ENCODE peak calls at places on chromosome 1, in five cellular contexts. I is upper lobe of left lung, T is fibroblast of the aortic adventitia, V is left ventricle myocardium inferior, A is tibial nerve. E is an unnamed sample.

GRCh38 chr1:6880951-6881690 is 95.9 kb downstream of the CAMTA1 start:
- DNase-seq in I (no peak), T (no peak), V (no peak), A (no peak), E (no peak)

GRCh38 chr1:3657578-3658230 is 5.4 kb downstream of the TP73 start:
- DNase-seq in I (peak; percentile 77), T (no peak), V (no peak), A (no peak), E (no peak)

GRCh38 chr1:176515310-176515709 is 52.3 kb downstream of the PAPPA2 start:
- DNase-seq in I (no peak), T (peak; percentile 40), V (no peak), A (no peak), E (no peak)

GRCh38 chr1:240935921-240936320 is 324.0 kb upstream of the GREM2 start:
- DNase-seq in I (no peak), T (no peak), V (no peak), A (no peak), E (no peak)

GRCh38 chr1:202076050-202076511 is 46.6 kb upstream of the GPR37L1 start:
- DNase-seq in I (no peak), T (peak; percentile 16), V (no peak), A (no peak), E (no peak)

GRCh38 chr1:210418863-210419641 is 90.3 kb downstream of the HHAT start:
- DNase-seq in I (no peak), T (no peak), V (no peak), A (no peak), E (no peak)

GRCh38 chr1:180502361-180503273 is at the start of gene ACBD6:
- DNase-seq in I (peak; percentile 98), T (peak; percentile 89), V (peak; percentile 85), A (peak; percentile 59), E (peak; percentile 79)

GRCh38 chr1:96845464-96845863 is 123.9 kb downstream of the PTBP2 start:
- DNase-seq in I (no peak), T (no peak), V (no peak), A (no peak), E (no peak)

GRCh38 chr1:164787834-164788231 is 228.8 kb downstream of the PBX1 start:
- DNase-seq in I (no peak), T (no peak), V (no peak), A (no peak), E (no peak)

GRCh38 chr1:164790081-164790480 is 231.1 kb downstream of the PBX1 start:
- DNase-seq in I (no peak), T (no peak), V (no peak), A (no peak), E (no peak)

GRCh38 chr1:164785841-164786534 is 227.0 kb downstream of the PBX1 start:
- DNase-seq in I (no peak), T (peak; percentile 58), V (no peak), A (no peak), E (no peak)

GRCh38 chr1:164784960-164785359 is 226.0 kb downstream of the PBX1 start:
- DNase-seq in I (no peak), T (no peak), V (no peak), A (no peak), E (no peak)

GRCh38 chr1:164786980-164787833 is 228.2 kb downstream of the PBX1 start:
- DNase-seq in I (no peak), T (peak; percentile 85), V (peak; percentile 82), A (peak; percentile 70), E (peak; percentile 84)
- TF ChIP-seq CTCF in I (peak; percentile 86), T (peak; percentile 96), V (peak; percentile 90), A (peak; percentile 91), E (peak; percentile 90)

GRCh38 chr1:40059292-40059959 is 18.9 kb downstream of the CAP1 start:
- DNase-seq in I (no peak), T (peak; percentile 90), V (no peak), A (no peak), E (no peak)
- TF ChIP-seq CTCF in I (no peak), T (peak; percentile 17), V (no peak), A (no peak), E (no peak)

DNA sequence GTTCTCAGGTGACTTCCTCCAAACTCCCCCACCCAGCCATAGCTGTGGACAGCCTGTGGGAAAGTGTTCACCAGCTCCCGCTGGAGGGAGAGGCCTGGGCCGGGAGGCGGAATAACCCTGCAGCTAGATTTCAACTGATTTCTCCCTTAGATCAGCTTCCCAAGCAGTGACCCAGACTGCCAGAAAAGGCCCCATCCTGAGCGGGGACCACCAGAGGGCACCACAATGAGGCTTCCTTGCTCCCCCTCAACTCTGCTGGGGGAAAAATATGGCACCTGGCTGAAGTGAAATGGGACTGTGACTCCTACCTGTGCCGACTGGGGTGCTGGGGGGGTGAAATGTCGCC is 50.8 kb downstream of the RHBG start:
- DNase-seq in I (no peak), T (no peak), V (no peak), A (no peak), E (no peak)
- TF ChIP-seq CTCF in I (no peak), T (no peak), V (no peak), A (no peak), E (no peak)

DNA sequence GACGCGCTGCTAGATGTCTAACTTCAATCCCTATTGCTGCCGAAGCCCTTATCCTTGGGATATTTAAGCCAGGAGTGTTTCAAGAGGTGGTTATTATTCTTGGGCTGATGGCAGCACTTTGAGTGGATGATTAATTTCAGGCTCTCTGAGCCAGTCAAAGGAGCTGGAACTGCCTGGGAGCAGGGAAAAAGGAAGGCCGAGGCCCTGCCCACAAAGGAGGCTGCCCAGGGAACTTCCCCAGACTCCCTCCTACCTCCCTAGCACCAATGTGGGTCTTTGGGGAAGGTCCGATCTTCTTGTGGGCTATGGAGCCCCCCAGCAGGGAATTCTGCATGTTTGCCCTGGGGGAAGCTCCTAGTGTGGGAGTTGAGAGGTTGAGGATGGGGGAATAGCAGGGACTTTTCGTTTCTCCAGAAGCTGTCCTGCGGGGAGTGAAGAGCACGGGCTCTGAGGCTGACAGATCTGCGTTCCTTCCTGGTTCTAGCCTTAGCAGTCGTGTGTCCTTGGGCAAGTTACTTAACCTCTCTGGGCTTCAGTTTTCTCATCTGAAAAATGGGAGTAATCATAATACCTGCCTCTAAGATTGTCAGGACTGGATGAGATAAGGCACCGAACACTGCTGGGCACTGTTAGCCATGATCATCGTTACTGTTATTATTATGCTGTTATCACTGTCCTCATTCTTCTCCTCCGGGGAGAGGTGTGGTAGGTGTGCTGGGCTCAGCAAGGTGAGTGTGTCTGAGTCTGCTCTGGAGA is 6.3 kb downstream of the KCNQ4 start:
- DNase-seq in I (no peak), T (no peak), V (no peak), A (no peak), E (no peak)
- TF ChIP-seq CTCF in I (no peak), T (no peak), V (no peak), A (no peak), E (no peak)

DNA sequence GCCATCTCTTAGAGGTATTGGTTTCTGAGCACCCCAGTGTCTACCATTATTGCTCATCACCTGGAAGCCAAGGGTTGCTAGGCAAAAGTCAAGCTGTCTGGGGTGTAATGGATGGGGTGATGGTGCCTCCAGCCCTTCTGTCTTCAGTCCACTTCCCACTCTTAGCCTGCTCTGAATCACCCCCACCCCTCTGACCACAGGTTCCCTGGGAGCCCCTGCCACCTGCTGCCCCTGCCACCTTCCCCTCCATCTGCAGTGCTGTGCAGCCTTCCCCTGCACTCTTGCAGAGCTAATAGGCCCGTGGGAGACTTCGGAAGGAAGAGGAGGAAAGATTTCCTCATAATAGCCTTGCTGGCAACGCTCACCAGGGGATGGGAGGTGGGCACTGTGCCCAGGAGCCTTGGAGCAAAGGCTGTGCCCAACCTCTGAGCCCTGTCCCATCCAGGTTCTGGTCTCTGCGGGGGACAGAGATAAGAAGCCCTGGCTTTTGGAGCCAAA is 35.5 kb downstream of the CAPN2 start:
- DNase-seq in I (no peak), T (peak; percentile 60), V (no peak), A (no peak), E (no peak)
- TF ChIP-seq CTCF in I (no peak), T (no peak), V (no peak), A (no peak), E (no peak)

GRCh38 chr1:229839800-229840199 is 213.8 kb downstream of the URB2 start:
- DNase-seq in I (no peak), T (no peak), V (no peak), A (no peak), E (no peak)
- TF ChIP-seq CTCF in I (no peak), T (no peak), V (no peak), A (no peak), E (no peak)

GRCh38 chr1:205587576-205587975 is 44.2 kb downstream of the ELK4 start:
- DNase-seq in I (no peak), T (no peak), V (no peak), A (no peak), E (no peak)

GRCh38 chr1:205590457-205590768 is 41.4 kb downstream of the ELK4 start:
- DNase-seq in I (no peak), T (no peak), V (no peak), A (no peak), E (no peak)

GRCh38 chr1:205589618-205590456 is 42.0 kb downstream of the ELK4 start:
- DNase-seq in I (no peak), T (no peak), V (no peak), A (no peak), E (no peak)

GRCh38 chr1:205590777-205591513 is 40.9 kb downstream of the ELK4 start:
- DNase-seq in I (no peak), T (no peak), V (no peak), A (no peak), E (no peak)

GRCh38 chr1:205588691-205589445 is 42.9 kb downstream of the ELK4 start:
- DNase-seq in I (no peak), T (peak; percentile 69), V (no peak), A (no peak), E (no peak)
- TF ChIP-seq CTCF in I (peak; percentile 37), T (peak; percentile 75), V (no peak), A (peak; percentile 18), E (no peak)

GRCh38 chr1:50109647-50110075 is 941 bp downstream of the ELAVL4 start:
- DNase-seq in I (no peak), T (no peak), V (no peak), A (no peak), E (no peak)

GRCh38 chr1:50108497-50109073 is at the start of gene ELAVL4:
- DNase-seq in I (no peak), T (no peak), V (no peak), A (no peak), E (no peak)

GRCh38 chr1:50106095-50106761 is 2.5 kb upstream of the ELAVL4 start:
- DNase-seq in I (no peak), T (no peak), V (no peak), A (no peak), E (no peak)

GRCh38 chr1:50103615-50104081 is 5.1 kb upstream of the ELAVL4 start:
- DNase-seq in I (no peak), T (no peak), V (no peak), A (no peak), E (no peak)

GRCh38 chr1:50105430-50105829 is 3.3 kb upstream of the ELAVL4 start:
- DNase-seq in I (no peak), T (no peak), V (no peak), A (no peak), E (no peak)
- TF ChIP-seq CTCF in I (no peak), T (peak; percentile 7), V (no peak), A (no peak), E (peak; percentile 42)

GRCh38 chr1:174791863-174792262 is 207.9 kb upstream of the CACYBP start:
- DNase-seq in I (no peak), T (no peak), V (no peak), A (no peak), E (no peak)
- TF ChIP-seq CTCF in I (no peak), T (no peak), V (no peak), A (no peak), E (no peak)

E was measured in mesothelial cell of epicardium.